ENCODE peak calls at places on chromosomes 13 and 19, in ten cellular contexts. Z is astrocyte of the spinal cord, N is upper lobe of left lung, M is heart right ventricle, P is psoas muscle, G is upper lobe of right lung, D is prostate gland, Y is ascending aorta, L is BE2C, W is transverse colon. T is an unnamed sample.

GRCh38 chr19:46616631-46617322 is 8.1 kb downstream of the PTGIR start:
- DNase-seq in D (peak; percentile 70), W (peak; percentile 69), G (peak; percentile 82), Y (no peak), M (no peak), N (no peak), Z (peak; percentile 58), P (peak; percentile 45), L (peak; percentile 88), T (no peak)

GRCh38 chr19:19420570-19421301 is 15.3 kb downstream of the GATAD2A start:
- DNase-seq in N (no peak), W (no peak), D (peak; percentile 40), M (no peak), L (no peak), G (no peak), P (no peak), Z (no peak), Y (no peak), T (peak; percentile 33)

GRCh38 chr13:51317262-51317661 is 22.2 kb upstream of the SERPINE3 start:
- DNase-seq in M (no peak), N (no peak), Y (no peak), P (no peak), D (no peak), G (no peak), L (no peak), Z (peak; percentile 81), W (no peak), T (peak; percentile 39)

GRCh38 chr13:50575138-50575537 is 268.4 kb downstream of the DLEU7 start:
- DNase-seq in N (no peak), G (no peak), Y (no peak), W (no peak), P (no peak), M (no peak), L (no peak), D (no peak), Z (no peak), T (no peak)

GRCh38 chr19:17605761-17606745 is 50.6 kb downstream of the COLGALT1 start:
- DNase-seq in W (peak; percentile 72), G (peak; percentile 92), P (peak; percentile 74), D (peak; percentile 10), N (peak; percentile 94), L (peak; percentile 83), Z (peak; percentile 70), Y (peak; percentile 81), M (peak; percentile 44), T (no peak)

GRCh38 chr19:37845932-37846331 is 60.5 kb downstream of the WDR87 start:
- DNase-seq in P (no peak), W (no peak), Z (peak; percentile 26), G (no peak), M (no peak), N (no peak), Y (no peak), L (no peak), D (no peak), T (no peak)

GRCh38 chr19:3062165-3063105 is at the start of gene TLE5:
- DNase-seq in Y (peak; percentile 77), Z (no peak), G (peak; percentile 88), M (peak; percentile 67), D (peak; percentile 59), L (peak; percentile 73), W (peak; percentile 80), P (peak; percentile 86), N (peak; percentile 95), T (no peak)

GRCh38 chr13:99656843-99657506 is 155.7 kb downstream of the TM9SF2 start:
- DNase-seq in Y (no peak), N (no peak), G (no peak), M (no peak), L (no peak), W (no peak), D (no peak), P (no peak), Z (peak; percentile 16), T (no peak)

DNA sequence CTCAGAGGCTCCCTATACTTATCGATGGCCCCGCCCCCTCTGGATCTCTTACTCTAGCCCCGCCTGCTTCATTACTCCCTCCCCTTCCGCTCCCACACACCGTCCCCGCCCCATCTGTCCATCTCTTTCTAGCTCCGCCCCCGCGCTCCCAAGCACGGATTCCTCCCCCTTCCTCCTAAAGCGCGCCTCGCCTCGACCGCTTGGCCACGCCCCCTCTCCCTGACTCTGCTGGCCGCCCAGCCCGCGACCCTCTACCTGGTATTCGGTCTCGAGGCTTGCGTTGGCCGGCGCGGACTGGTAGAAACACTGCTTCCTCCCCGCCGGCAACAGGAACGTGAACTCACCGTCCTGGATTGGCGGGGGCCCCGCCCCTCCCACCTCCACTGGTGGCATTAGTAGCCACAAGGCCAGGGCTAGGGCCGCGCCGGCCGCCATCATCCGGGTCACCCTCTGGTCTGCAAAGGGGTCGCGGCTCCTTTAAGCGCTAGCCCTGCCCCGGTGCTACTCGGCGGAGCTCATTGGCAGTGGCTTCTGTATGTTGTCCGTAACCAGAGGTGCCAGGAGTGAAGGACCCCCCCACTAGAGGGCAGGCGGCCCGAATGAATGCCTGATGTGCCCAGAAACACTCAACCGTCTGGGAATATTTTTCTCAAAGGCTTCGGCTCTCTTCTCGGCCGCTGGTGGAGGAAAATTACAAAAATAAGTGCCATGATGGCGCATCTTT is at the start of gene TMED1:
- DNase-seq in W (peak; percentile 100), N (peak; percentile 97), Y (peak; percentile 98), P (peak; percentile 100), M (peak; percentile 100), D (peak; percentile 88), G (peak; percentile 99), Z (peak; percentile 99), L (peak; percentile 100), T (peak; percentile 98)
- TF ChIP-seq CTCF in W (peak; percentile 84), N (peak; percentile 51), Y (no peak), P (peak; percentile 29), M (no peak), D (peak; percentile 35), G (peak; percentile 28), Z (peak; percentile 14), L (peak; percentile 19), T (no peak)

GRCh38 chr19:15289673-15290072 is 42.7 kb downstream of the BRD4 start:
- DNase-seq in Y (no peak), L (no peak), G (no peak), P (no peak), D (no peak), Z (no peak), W (no peak), N (no peak), M (no peak), T (no peak)

GRCh38 chr19:15291666-15292065 is 40.7 kb downstream of the BRD4 start:
- DNase-seq in L (no peak), P (no peak), Y (no peak), N (no peak), D (no peak), W (no peak), Z (no peak), M (no peak), G (no peak), T (no peak)

GRCh38 chr19:15291089-15291488 is 41.2 kb downstream of the BRD4 start:
- DNase-seq in D (no peak), G (no peak), W (no peak), P (no peak), M (no peak), Z (peak; percentile 70), L (no peak), Y (no peak), N (no peak), T (no peak)

GRCh38 chr19:15288146-15288963 is 44.0 kb downstream of the BRD4 start:
- DNase-seq in G (no peak), D (no peak), L (peak; percentile 85), P (no peak), M (no peak), Y (no peak), N (peak; percentile 75), Z (peak; percentile 29), W (no peak), T (no peak)

GRCh38 chr19:15290149-15290548 is 42.2 kb downstream of the BRD4 start:
- DNase-seq in W (no peak), L (no peak), Z (no peak), N (no peak), M (no peak), D (no peak), G (no peak), Y (no peak), P (no peak), T (no peak)
- H3K4me3 ChIP-seq in W (no peak overlapping the region), L (no peak overlapping the region), Z (no peak overlapping the region), N (no peak overlapping the region), M (no peak overlapping the region), D (no peak overlapping the region), G (no peak overlapping the region), Y (no peak overlapping the region), P (no peak overlapping the region), T (no peak overlapping the region)

GRCh38 chr13:101121608-101122007 is 294.7 kb downstream of the NALCN start:
- DNase-seq in Z (no peak), P (no peak), Y (no peak), G (no peak), M (no peak), N (no peak), W (no peak), D (no peak), L (no peak), T (no peak)

GRCh38 chr13:101116381-101116780 is 299.9 kb downstream of the NALCN start:
- DNase-seq in D (no peak), W (no peak), Z (no peak), Y (no peak), L (no peak), P (no peak), N (no peak), M (no peak), G (no peak), T (no peak)

GRCh38 chr13:101111894-101112293 is 304.4 kb downstream of the NALCN start:
- DNase-seq in M (no peak), L (no peak), N (no peak), W (no peak), P (no peak), D (no peak), Y (no peak), Z (peak; percentile 4), G (no peak), T (no peak)

GRCh38 chr13:101116826-101117225 is 299.5 kb downstream of the NALCN start:
- DNase-seq in L (no peak), Z (no peak), P (no peak), D (no peak), M (no peak), N (no peak), G (no peak), Y (no peak), W (no peak), T (no peak)

GRCh38 chr13:101115762-101116161 is 300.5 kb downstream of the NALCN start:
- DNase-seq in P (no peak), M (no peak), Z (peak; percentile 70), W (no peak), N (no peak), L (no peak), D (no peak), Y (no peak), G (no peak), T (peak; percentile 26)
- TF ChIP-seq CTCF in P (no peak), M (no peak), Z (peak; percentile 47), W (no peak), N (no peak), L (peak; percentile 6), D (no peak), Y (no peak), G (no peak), T (peak; percentile 59)

DNA sequence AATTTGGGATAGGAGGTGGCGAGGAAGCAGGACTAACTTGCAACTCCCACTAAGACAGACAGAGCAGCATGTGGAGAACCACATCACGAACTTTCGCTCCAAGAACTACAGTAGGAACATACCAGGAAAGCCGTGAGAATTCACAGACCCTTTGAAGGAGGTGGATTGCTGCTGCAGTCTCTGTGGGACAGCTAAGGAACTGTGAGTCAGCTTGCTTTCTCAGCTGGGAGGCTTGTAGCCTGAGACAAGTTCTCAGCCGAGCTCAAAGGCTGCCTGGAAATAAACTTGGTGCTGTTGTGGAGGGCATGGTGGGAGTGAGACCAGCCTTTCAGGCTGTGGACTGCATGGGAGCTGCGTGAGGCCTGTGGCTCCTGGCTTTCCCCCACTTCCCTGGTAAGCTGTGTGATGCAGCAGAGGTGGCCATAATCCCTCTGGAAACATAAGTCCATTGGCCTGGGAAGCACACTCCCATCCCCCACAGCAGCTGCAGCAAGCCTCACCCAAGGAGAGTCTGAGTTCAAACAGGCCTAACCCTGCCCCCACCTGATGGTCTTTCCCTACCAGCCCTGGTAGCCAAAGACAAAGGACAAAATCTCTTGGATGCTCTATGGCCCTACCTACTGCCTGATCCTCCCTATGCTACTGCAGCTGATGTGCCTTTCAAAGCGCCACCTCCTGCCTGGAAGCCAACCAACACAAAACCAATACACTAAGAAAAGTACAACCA is 441.1 kb upstream of the HTR2A start:
- DNase-seq in L (peak; percentile 34), M (no peak), D (no peak), N (no peak), G (no peak), Z (peak; percentile 99), Y (no peak), P (no peak), W (no peak), T (peak; percentile 94)
- H3K4me3 ChIP-seq in L (no peak overlapping the region), M (no peak overlapping the region), D (no peak overlapping the region), N (no peak overlapping the region), G (no peak overlapping the region), Z (no peak overlapping the region), Y (no peak overlapping the region), P (no peak overlapping the region), W (no peak overlapping the region), T (no peak overlapping the region)

T was measured in astrocyte of the cerebellum.